ENCODE peak calls at places on chromosome 10, in seven cellular contexts. Q is SK-N-SH, L is HCT116, Z is IMR-90, E is A549, N is H1, Y is HepG2. O is an unnamed sample.

GRCh38 chr10:101489355-101489754 is 98.7 kb downstream of the POLL start:
- DNase-seq in Q (no peak), L (no peak), Z (peak; percentile 75), E (no peak), N (no peak), Y (peak; percentile 56), O (no peak)

GRCh38 chr10:44045020-44045419 is 339.9 kb downstream of the CXCL12 start:
- DNase-seq in Q (peak; percentile 78), L (no peak), Z (no peak), E (no peak), N (peak; percentile 20), Y (no peak), O (no peak)

GRCh38 chr10:70998086-70998485 is 109.7 kb upstream of the PCBD1 start:
- DNase-seq in Q (no peak), L (no peak), Z (no peak), E (no peak), N (no peak), Y (no peak), O (no peak)

GRCh38 chr10:59688921-59689351 is 20.7 kb downstream of the SLC16A9 start:
- DNase-seq in Q (no peak), L (no peak), Z (no peak), E (no peak), N (no peak), Y (no peak), O (no peak)

GRCh38 chr10:109957092-109957797 is 33.9 kb upstream of the XPNPEP1 start:
- DNase-seq in Q (no peak), L (no peak), Z (no peak), E (no peak), N (no peak), Y (no peak), O (no peak)

GRCh38 chr10:75508239-75508813 is 76.9 kb downstream of the LRMDA start:
- DNase-seq in Q (peak; percentile 67), L (no peak), Z (peak; percentile 55), E (peak; percentile 10), N (no peak), Y (no peak), O (no peak)

GRCh38 chr10:43239756-43240155 is 27.1 kb downstream of the RASGEF1A start:
- DNase-seq in Q (no peak), L (no peak), Z (no peak), E (no peak), N (no peak), Y (no peak), O (no peak)

GRCh38 chr10:44386546-44387052 is 1.7 kb upstream of the CXCL12 start:
- DNase-seq in Q (peak; percentile 95), L (no peak), Z (peak; percentile 62), E (peak; percentile 48), N (peak; percentile 83), Y (peak; percentile 35), O (peak; percentile 89)

GRCh38 chr10:31618541-31619291 is 299.7 kb downstream of the ZEB1 start:
- DNase-seq in Q (no peak), L (no peak), Z (peak; percentile 75), E (no peak), N (no peak), Y (no peak), O (no peak)

GRCh38 chr10:63355682-63356081 is 110.1 kb downstream of the JMJD1C start:
- DNase-seq in Q (no peak), L (no peak), Z (no peak), E (no peak), N (no peak), Y (no peak), O (no peak)

GRCh38 chr10:21449288-21449966 is 76.1 kb downstream of the SKIDA1 start:
- DNase-seq in Q (no peak), L (no peak), Z (no peak), E (no peak), N (no peak), Y (no peak), O (no peak)

GRCh38 chr10:78757542-78757941 is 311.2 kb upstream of the ZMIZ1 start:
- DNase-seq in Q (no peak), L (no peak), Z (peak; percentile 88), E (no peak), N (no peak), Y (no peak), O (no peak)

GRCh38 chr10:78758176-78758575 is 310.6 kb upstream of the ZMIZ1 start:
- DNase-seq in Q (no peak), L (no peak), Z (no peak), E (no peak), N (no peak), Y (no peak), O (no peak)

GRCh38 chr10:78755877-78756455 is 312.8 kb upstream of the ZMIZ1 start:
- DNase-seq in Q (no peak), L (no peak), Z (no peak), E (no peak), N (no peak), Y (no peak), O (no peak)

GRCh38 chr10:78755075-78755695 is 313.6 kb upstream of the ZMIZ1 start:
- DNase-seq in Q (peak; percentile 54), L (no peak), Z (no peak), E (no peak), N (no peak), Y (no peak), O (no peak)

GRCh38 chr10:78756604-78757442 is 311.9 kb upstream of the ZMIZ1 start:
- DNase-seq in Q (no peak), L (peak; percentile 64), Z (peak; percentile 98), E (peak; percentile 80), N (no peak), Y (peak; percentile 90), O (no peak)
- TF ChIP-seq RAD21 in Q (no peak), L (peak; percentile 38), Z (peak; percentile 45), E (peak; percentile 44), N (peak; percentile 2), Y (peak; percentile 29), O (no peak)

DNA sequence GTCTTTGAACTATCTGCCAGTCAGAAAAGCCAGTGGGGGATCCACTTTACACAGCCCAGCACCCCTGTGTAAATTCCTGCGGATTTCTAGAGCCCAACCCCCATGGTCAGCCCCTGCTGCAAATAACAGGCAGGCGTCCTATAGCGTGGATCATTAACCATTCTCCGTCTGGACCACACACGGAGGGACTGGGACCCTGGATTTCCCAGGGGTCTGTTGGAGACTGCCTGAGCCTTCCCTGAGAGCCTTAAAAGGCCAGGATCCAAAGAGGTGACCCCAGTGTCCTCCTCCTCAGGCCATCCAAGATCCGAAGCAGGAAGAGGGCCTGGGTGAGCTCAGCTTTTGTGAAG is 11.2 kb upstream of the GRID1 start:
- DNase-seq in Q (no peak), L (no peak), Z (no peak), E (no peak), N (peak; percentile 43), Y (no peak), O (no peak)
- TF ChIP-seq RAD21 in Q (no peak), L (no peak), Z (no peak), E (no peak), N (no peak), Y (no peak), O (no peak)

DNA sequence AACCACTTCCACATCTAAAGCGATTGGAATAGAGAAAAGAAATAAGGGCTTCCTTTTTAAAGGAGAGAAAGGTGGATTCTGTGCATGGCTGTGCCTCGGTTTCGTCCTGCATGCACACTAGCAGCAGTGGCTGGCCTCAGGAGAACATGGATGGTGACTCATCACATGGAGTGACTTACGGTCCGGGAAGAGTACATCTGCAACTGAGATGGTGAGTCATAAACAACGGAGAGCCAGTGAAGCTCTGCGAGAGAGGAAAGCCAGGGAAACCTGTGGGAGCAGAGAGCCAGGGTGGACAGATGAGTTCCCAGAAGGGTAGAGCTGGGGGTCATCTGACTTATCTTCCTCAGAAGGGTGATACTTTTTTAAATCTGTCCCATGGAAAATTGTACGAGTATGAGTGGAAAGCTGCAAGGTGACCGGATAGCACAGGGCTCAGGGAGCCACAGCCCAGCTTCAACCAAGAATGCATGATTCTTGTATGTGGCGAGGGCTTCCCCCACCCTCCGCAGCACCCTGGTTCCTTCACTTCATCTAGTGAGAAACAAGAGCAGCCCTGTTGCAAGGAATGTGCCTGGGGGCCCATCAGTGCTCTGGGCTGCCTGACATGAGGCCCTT is 259.1 kb downstream of the KLF6 start:
- DNase-seq in Q (no peak), L (peak; percentile 76), Z (peak; percentile 99), E (peak; percentile 86), N (no peak), Y (peak; percentile 13), O (peak; percentile 55)
- TF ChIP-seq RAD21 in Q (no peak), L (peak; percentile 20), Z (peak; percentile 39), E (no peak), N (no peak), Y (no peak), O (no peak)

DNA sequence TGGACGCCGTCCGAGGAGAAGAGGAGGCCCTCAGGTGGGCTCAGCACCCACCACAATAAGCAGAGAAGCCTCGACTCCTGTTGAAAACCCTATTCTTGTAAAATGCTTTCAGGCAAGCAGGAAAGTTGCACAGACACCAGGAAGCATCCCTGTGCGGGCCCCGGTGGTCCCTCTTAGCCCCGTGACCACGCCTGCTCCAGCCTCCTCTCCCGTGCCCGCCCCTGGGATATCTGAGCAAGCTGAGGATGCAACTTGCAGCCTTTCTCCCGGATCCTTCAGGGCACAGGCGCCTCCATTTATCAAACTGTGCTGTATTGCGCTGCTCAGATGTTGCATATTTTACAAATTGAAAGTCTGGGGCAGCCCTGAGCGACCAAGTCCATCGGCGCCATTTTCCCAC is 72.7 kb downstream of the CFAP46 start:
- DNase-seq in Q (no peak), L (no peak), Z (no peak), E (no peak), N (no peak), Y (no peak), O (no peak)
- TF ChIP-seq RAD21 in Q (no peak), L (no peak), Z (no peak), E (no peak), N (no peak), Y (no peak), O (no peak)

GRCh38 chr10:98582363-98582762 is 135.6 kb upstream of the HPS1 start:
- DNase-seq in Q (no peak), L (no peak), Z (no peak), E (no peak), N (no peak), Y (no peak), O (no peak)
- TF ChIP-seq RAD21 in Q (no peak), L (no peak), Z (no peak), E (no peak), N (no peak), Y (no peak), O (no peak)